ENCODE peak calls at places on chromosomes 5 and 9, in eight cellular contexts. C is fibroblast of mammary gland, W is neural crest cell, Q is heart right ventricle, N is PC-3, M is transverse colon, A is fibroblast of pulmonary artery, P is Peyer's patch. Z is an unnamed sample.

GRCh38 chr9:98057095-98057799 is 715 bp downstream of the NANS start:
- DNase-seq in A (no peak), Q (no peak), P (no peak), M (no peak), N (no peak), W (no peak), C (peak), Z (no peak)

GRCh38 chr9:116151966-116152381 is 1.6 kb upstream of the PAPPA start:
- DNase-seq in N (peak), M (no peak), C (peak), P (no peak), A (peak), W (no peak), Q (no peak), Z (no peak)

GRCh38 chr5:141362719-141363118 is 1.2 kb upstream of the PCDHGA5 start:
- DNase-seq in A (no peak), P (no peak), W (no peak), N (no peak), Q (no peak), C (no peak), M (no peak), Z (no peak)

GRCh38 chr5:164235176-164235914 is 729.9 kb downstream of the MAT2B start:
- DNase-seq in A (peak), Q (no peak), P (no peak), N (peak), W (no peak), C (peak), M (no peak), Z (no peak)

GRCh38 chr5:119355636-119356383 is at the start of gene TNFAIP8:
- DNase-seq in A (peak), W (peak), P (peak), Q (peak), M (peak), C (peak), N (peak), Z (peak)

GRCh38 chr5:11878846-11879245 is 25.4 kb downstream of the CTNND2 start:
- DNase-seq in M (no peak), N (no peak), P (no peak), Q (no peak), C (no peak), W (no peak), A (no peak), Z (no peak)

GRCh38 chr5:149455889-149456409 is 76.9 kb upstream of the IL17B start:
- DNase-seq in Q (peak), A (peak), C (peak), W (no peak), M (no peak), P (no peak), N (peak), Z (no peak)

GRCh38 chr5:157290156-157290980 is 24.4 kb downstream of the CYFIP2 start:
- DNase-seq in C (peak), M (no peak), W (no peak), N (peak), P (no peak), A (peak), Q (no peak), Z (no peak)

GRCh38 chr5:113434889-113435288 is at the start of gene TSSK1B:
- DNase-seq in M (no peak), C (no peak), Q (no peak), A (no peak), P (no peak), N (no peak), W (no peak), Z (no peak)

GRCh38 chr5:102581011-102581410 is 82.2 kb upstream of the SLCO6A1 start:
- DNase-seq in A (no peak), N (no peak), W (no peak), Q (no peak), P (no peak), C (no peak), M (no peak), Z (no peak)

GRCh38 chr5:68297656-68298055 is 82.1 kb downstream of the PIK3R1 start:
- DNase-seq in A (no peak), N (no peak), P (no peak), Q (no peak), M (no peak), W (no peak), C (no peak), Z (no peak)

GRCh38 chr9:137317021-137317978 is 15.2 kb upstream of the NRARP start:
- DNase-seq in A (no peak), N (no peak), P (peak), M (no peak), W (no peak), C (no peak), Q (peak), Z (no peak)

GRCh38 chr9:35903049-35903448 is 3.0 kb upstream of the HRCT1 start:
- DNase-seq in M (no peak), W (no peak), N (peak), P (peak), C (peak), A (peak), Q (no peak), Z (no peak)

GRCh38 chr9:137435980-137436760 is 5.0 kb downstream of the ENTPD8 start:
- DNase-seq in Q (peak), A (peak), C (peak), P (peak), W (no peak), M (peak), N (peak), Z (no peak)

GRCh38 chr5:175025046-175025445 is 300.7 kb downstream of the MSX2 start:
- DNase-seq in N (peak), A (no peak), W (no peak), C (no peak), M (no peak), Q (no peak), P (no peak), Z (no peak)

GRCh38 chr9:131799177-131799823 is 59.4 kb upstream of the RAPGEF1 start:
- DNase-seq in Q (peak), P (peak), N (peak), W (peak), M (peak), C (peak), A (peak), Z (peak)

GRCh38 chr5:76292923-76293322 is 110.2 kb upstream of the IQGAP2 start:
- DNase-seq in M (no peak), W (no peak), P (peak), Q (no peak), C (no peak), A (no peak), N (no peak), Z (no peak)

GRCh38 chr5:72082048-72082447 is 25.2 kb upstream of the MAP1B start:
- DNase-seq in Q (no peak), P (no peak), W (no peak), C (no peak), M (no peak), A (no peak), N (no peak), Z (no peak)

DNA sequence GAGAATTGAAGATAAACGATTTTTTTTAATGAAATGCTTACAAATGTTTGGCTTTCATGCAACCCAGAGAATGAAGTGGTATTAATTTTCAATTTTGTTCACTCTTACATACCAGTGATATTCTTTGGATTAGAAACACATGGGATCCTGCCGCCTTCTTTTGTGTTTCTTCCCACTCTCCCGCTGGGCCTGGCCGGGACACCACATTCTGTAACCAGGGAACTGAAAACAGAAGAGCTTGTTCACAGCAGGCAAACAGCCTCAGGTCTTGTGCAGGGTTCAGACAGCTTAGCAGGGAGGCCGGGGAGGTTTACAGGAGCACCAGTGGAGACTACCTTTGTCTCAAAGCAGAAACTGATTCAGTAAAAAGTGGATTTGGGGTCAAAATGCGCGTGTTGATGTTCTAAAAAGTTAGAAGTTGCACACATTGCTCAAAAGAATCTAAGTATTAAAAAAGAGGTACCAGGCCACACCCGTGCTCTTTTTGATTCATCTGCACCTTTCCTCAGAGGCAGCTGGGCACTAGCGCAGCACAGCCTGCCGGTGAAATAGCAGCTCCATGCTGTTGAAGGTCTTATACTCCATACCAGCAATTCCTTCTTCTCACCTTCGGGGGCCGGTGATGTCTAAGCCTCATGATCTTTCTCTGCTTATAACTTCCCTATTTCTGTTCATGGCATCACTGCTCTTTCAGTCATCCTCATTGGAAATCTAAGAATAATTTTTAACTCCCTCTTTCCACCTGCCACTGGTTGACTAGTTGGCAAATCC is 67.1 kb downstream of the GRAMD2B start:
- DNase-seq in Q (no peak), C (peak), M (no peak), P (no peak), N (no peak), W (peak), A (no peak), Z (no peak)
- TF ChIP-seq CTCF in Q (no peak), C (peak), M (no peak), P (no peak), N (no peak), W (peak), A (no peak), Z (no peak)

GRCh38 chr9:19934301-19934868 is 145.5 kb upstream of the SLC24A2 start:
- DNase-seq in Q (peak), N (no peak), W (no peak), P (peak), A (peak), M (peak), C (peak), Z (no peak)
- TF ChIP-seq CTCF in Q (peak), N (no peak), W (peak), P (no peak), A (no peak), M (no peak), C (no peak), Z (no peak)

GRCh38 chr9:37262410-37262809 is 142.0 kb downstream of the ZCCHC7 start:
- DNase-seq in A (peak), C (peak), Q (no peak), N (peak), M (no peak), W (peak), P (no peak), Z (no peak)
- TF ChIP-seq CTCF in A (peak), C (peak), Q (peak), N (peak), M (no peak), W (peak), P (no peak), Z (no peak)

GRCh38 chr9:89007568-89007967 is 16.3 kb downstream of the S1PR3 start:
- DNase-seq in A (no peak), M (no peak), P (no peak), N (no peak), Q (no peak), C (no peak), W (no peak), Z (no peak)

GRCh38 chr9:89008346-89009048 is 17.2 kb downstream of the S1PR3 start:
- DNase-seq in Q (no peak), M (no peak), A (no peak), N (no peak), C (no peak), P (no peak), W (no peak), Z (no peak)

GRCh38 chr9:89010526-89011089 is 19.3 kb downstream of the S1PR3 start:
- DNase-seq in M (no peak), N (no peak), P (no peak), Q (no peak), C (no peak), W (no peak), A (no peak), Z (no peak)

GRCh38 chr9:89010056-89010455 is 18.8 kb downstream of the S1PR3 start:
- DNase-seq in A (no peak), C (no peak), Q (no peak), M (no peak), W (no peak), N (no peak), P (no peak), Z (no peak)

GRCh38 chr9:89009049-89009840 is 18.0 kb downstream of the S1PR3 start:
- DNase-seq in C (no peak), W (no peak), P (no peak), N (no peak), A (no peak), M (no peak), Q (no peak), Z (no peak)
- TF ChIP-seq CTCF in C (peak), W (no peak), P (no peak), N (peak), A (peak), M (no peak), Q (no peak), Z (no peak)

DNA sequence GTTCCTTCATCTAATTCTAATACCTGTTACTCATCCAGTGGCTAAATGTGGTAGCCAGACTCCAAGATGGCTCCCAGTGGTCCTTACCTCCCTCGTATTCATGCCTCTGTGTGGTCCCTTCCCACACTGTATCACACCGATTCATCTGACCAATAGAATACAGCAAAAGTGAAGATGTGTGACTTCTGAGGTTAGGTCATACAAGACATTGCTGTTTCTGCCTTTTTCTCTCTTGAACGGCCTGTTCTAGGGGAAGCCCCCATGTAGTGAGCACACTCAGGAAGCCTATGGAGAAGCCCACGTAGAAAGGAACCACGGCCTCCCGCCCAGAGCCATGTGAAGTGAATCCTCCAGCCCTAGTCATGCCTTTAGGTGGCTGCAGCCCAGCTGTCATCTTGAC is 9.4 kb upstream of the C5 start:
- DNase-seq in M (no peak), W (no peak), A (no peak), N (no peak), P (no peak), C (no peak), Q (no peak), Z (no peak)
- TF ChIP-seq CTCF in M (no peak), W (no peak), A (no peak), N (no peak), P (no peak), C (no peak), Q (no peak), Z (no peak)